ENCODE peak calls at places on chromosome 21, in seven cellular contexts. H is left colon; Z is stimulated activated CD4-positive, alpha-beta T cell treated with anti-CD3 and anti-CD28 coated beads, TNF-alpha, amount 100 ng/mL, for 48 hours; C is activated CD4-positive, CD25-positive, alpha-beta regulatory T cell treated with anti-CD3 and anti-CD28 coated beads, Interleukin-2, amount 50 U/mL, for 72 hours; O is progenitor cell of endocrine pancreas; E is glomerular endothelial cell; P is posterior cingulate gyrus. L is an unnamed sample.

GRCh38 chr21:44272231-44272858 is 10.6 kb upstream of the DNMT3L start:
- DNase-seq in C (no peak), Z (no peak), O (no peak), P (no peak), E (no peak), H (no peak), L (no peak)

GRCh38 chr21:42724226-42724920 is 71.0 kb downstream of the PDE9A start:
- DNase-seq in C (no peak), O (no peak), H (peak; percentile 80), Z (no peak), P (no peak), E (no peak), L (no peak)

GRCh38 chr21:40846566-40847411 is at the start of gene DSCAM:
- DNase-seq in P (peak; percentile 65), O (peak; percentile 34), E (no peak), C (no peak), H (no peak), Z (no peak), L (no peak)

GRCh38 chr21:16280731-16281130 is 550.9 kb downstream of the USP25 start:
- DNase-seq in Z (no peak), O (no peak), E (no peak), C (no peak), P (no peak), H (no peak), L (no peak)

GRCh38 chr21:18477059-18477458 is 73.5 kb upstream of the TMPRSS15 start:
- DNase-seq in P (no peak), Z (no peak), O (no peak), E (no peak), H (no peak), C (no peak), L (no peak)

GRCh38 chr21:44366586-44367211 is 13.3 kb downstream of the TRPM2 start:
- DNase-seq in C (no peak), Z (no peak), H (no peak), E (no peak), P (no peak), O (no peak), L (peak; percentile 54)

GRCh38 chr21:46211786-46212720 is 16.5 kb downstream of the LSS start:
- DNase-seq in P (no peak), O (no peak), H (no peak), C (no peak), E (no peak), Z (no peak), L (no peak)

GRCh38 chr21:44793269-44794030 is 8.2 kb downstream of the UBE2G2 start:
- DNase-seq in C (no peak), P (peak; percentile 43), H (peak; percentile 46), O (peak; percentile 31), E (no peak), Z (no peak), L (no peak)

GRCh38 chr21:44011774-44012473 is at the start of gene TRAPPC10:
- DNase-seq in Z (peak; percentile 78), P (peak; percentile 81), E (no peak), C (peak; percentile 84), O (peak; percentile 65), H (peak; percentile 89), L (peak; percentile 93)

GRCh38 chr21:36478207-36478701 is 1.7 kb downstream of the CLDN14 start:
- DNase-seq in P (no peak), O (no peak), E (no peak), H (no peak), C (no peak), Z (no peak), L (no peak)

GRCh38 chr21:46150073-46150472 is 5.3 kb downstream of the FTCD start:
- DNase-seq in O (no peak), Z (no peak), C (peak; percentile 29), H (no peak), P (peak; percentile 0), E (no peak), L (peak; percentile 56)

GRCh38 chr21:35159881-35160280 is 110.8 kb upstream of the RUNX1 start:
- DNase-seq in E (no peak), C (no peak), P (no peak), O (no peak), H (no peak), Z (no peak), L (no peak)

GRCh38 chr21:33196956-33197374 is 32.8 kb upstream of the IFNAR2 start:
- DNase-seq in P (peak; percentile 28), O (peak; percentile 56), Z (peak; percentile 53), E (peak; percentile 44), C (peak; percentile 45), H (peak; percentile 47), L (peak; percentile 75)

GRCh38 chr21:27448960-27449359 is 482.1 kb upstream of the ADAMTS5 start:
- DNase-seq in O (no peak), E (peak; percentile 87), Z (no peak), P (no peak), C (no peak), H (no peak), L (no peak)

GRCh38 chr21:42373908-42374455 is 7.6 kb upstream of the TFF1 start:
- DNase-seq in Z (no peak), E (no peak), H (no peak), P (no peak), O (no peak), C (no peak), L (no peak)

GRCh38 chr21:33974513-33975468 is 59.2 kb upstream of the ATP5PO start:
- DNase-seq in C (no peak), P (no peak), O (no peak), E (no peak), Z (no peak), H (no peak), L (no peak)

GRCh38 chr21:36499578-36500471 is 19.9 kb upstream of the CLDN14 start:
- DNase-seq in E (no peak), H (peak; percentile 59), O (no peak), P (no peak), Z (no peak), C (no peak), L (peak; percentile 70)